ENCODE peak calls at places on chromosomes 12 and 14, in seven cellular contexts. P, K, J, E, M, L and R are unnamed samples.

GRCh38 chr12:103353913-103354312 is 141.9 kb downstream of the C12orf42 start:
- DNase-seq in P (no peak), K (no peak), J (no peak), E (no peak), M (no peak), L (no peak), R (no peak)

GRCh38 chr12:125079943-125080645 is 14.9 kb downstream of the AACS start:
- DNase-seq in P (no peak), K (peak; percentile 56), J (no peak), E (no peak), M (no peak), L (no peak), R (no peak)

GRCh38 chr12:50401383-50402155 is 884 bp downstream of the LARP4 start:
- DNase-seq in P (peak; percentile 65), K (peak; percentile 58), J (no peak), E (no peak), M (no peak), L (no peak), R (peak; percentile 13)

GRCh38 chr12:123471374-123472068 is 13.6 kb downstream of the SNRNP35 start:
- DNase-seq in P (no peak), K (no peak), J (no peak), E (no peak), M (no peak), L (no peak), R (no peak)

GRCh38 chr14:27845902-27846301 is 920.7 kb upstream of the FOXG1 start:
- DNase-seq in P (no peak), K (no peak), J (no peak), E (no peak), M (no peak), L (no peak), R (no peak)

GRCh38 chr14:88825078-88825458 is 617 bp downstream of the TTC8 start:
- DNase-seq in P (no peak), K (no peak), J (no peak), E (no peak), M (no peak), L (no peak), R (no peak)

GRCh38 chr12:105698047-105698446 is 367.6 kb downstream of the C12orf75 start:
- DNase-seq in P (no peak), K (no peak), J (no peak), E (no peak), M (no peak), L (no peak), R (no peak)

GRCh38 chr12:52063986-52064649 is 5.7 kb upstream of the ATG101 start:
- DNase-seq in P (no peak), K (no peak), J (no peak), E (no peak), M (no peak), L (no peak), R (peak; percentile 39)

DNA sequence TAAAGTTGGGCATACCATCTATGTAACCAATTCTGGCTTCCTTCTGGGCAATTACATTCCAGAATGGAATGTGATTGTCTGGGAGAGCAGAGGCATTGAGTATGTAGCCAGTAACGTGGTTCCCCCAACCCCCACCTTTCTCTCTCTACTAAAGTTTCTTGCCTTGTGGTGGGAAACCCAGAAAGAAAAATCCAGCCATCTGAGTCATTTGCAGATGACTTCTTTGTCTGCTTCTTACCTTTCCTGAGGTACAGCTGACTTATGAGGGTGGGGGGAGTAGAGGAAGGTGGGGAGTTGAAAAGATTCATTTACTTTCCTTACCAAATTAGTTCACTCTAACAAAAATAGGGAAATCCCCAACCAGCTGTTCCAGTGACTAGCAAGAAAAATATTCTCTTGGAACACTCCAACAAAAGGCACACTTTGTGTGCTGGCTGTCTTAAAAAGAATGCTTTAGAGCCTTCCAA is 112.1 kb upstream of the FRMD6 start:
- DNase-seq in P (no peak), K (no peak), J (no peak), E (no peak), M (no peak), L (no peak), R (no peak)
- H3K27ac ChIP-seq in P (no peak overlapping the region), K (no peak overlapping the region), J (no peak overlapping the region), E (peak overlapping the region; percentile 10), M (no peak overlapping the region), L (no peak overlapping the region), R (no peak overlapping the region)

GRCh38 chr12:9827209-9827888 is at the start of gene KLRF1:
- DNase-seq in P (no peak), K (no peak), J (no peak), E (no peak), M (no peak), L (no peak), R (no peak)
- H3K4me1 ChIP-seq in P (no peaks in the 10 kb centered on the region), K (no peaks in the 10 kb centered on the region), J (no peaks in the 10 kb centered on the region), E (no peaks in the 10 kb centered on the region), M (no peaks in the 10 kb centered on the region), L (no peaks in the 10 kb centered on the region), R (no peaks in the 10 kb centered on the region)

DNA sequence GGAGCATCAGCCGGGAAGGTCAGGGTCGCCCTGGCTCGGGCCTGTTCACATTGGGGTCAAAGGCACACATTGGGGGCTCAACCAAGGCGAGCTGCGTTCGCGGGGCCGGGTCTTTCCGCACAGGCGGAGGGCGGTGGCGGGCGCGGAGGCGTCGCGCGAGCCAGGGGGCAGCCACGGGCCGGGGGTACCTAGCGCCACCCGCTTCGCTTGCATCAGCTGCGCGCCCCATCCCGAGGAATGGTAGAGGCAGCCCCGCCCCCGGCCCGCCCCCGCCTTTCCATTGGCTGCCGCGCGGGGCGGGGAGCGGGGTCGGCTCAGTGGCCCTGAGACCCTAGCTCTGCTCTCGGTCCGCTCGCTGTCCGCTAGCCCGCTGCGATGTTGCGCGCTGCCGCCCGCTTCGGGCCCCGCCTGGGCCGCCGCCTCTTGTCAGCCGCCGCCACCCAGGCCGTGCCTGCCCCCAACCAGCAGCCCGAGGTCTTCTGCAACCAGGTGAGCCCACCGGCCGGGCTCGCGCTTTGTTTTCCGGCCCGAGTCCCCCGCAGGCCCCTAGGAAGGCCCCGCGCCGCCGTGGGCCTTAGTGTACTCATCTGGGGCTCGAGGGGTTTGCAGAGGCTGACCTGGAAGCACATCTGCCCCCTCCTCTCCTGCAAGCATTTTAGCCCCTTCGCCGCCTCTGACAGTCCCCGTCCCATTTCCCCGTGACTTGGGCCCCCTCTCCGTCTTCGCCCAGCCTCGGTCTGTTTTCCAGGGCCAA is at the start of gene ALDH2:
- DNase-seq in P (peak; percentile 81), K (peak; percentile 88), J (peak; percentile 6), E (peak; percentile 88), M (peak; percentile 99), L (peak; percentile 83), R (peak; percentile 84)
- TF ChIP-seq POLR2AphosphoS5 in P (peak; percentile 73), K (peak; percentile 73), J (peak; percentile 83), E (peak; percentile 65), M (no peak), L (peak; percentile 96), R (peak; percentile 95)

GRCh38 chr12:87820524-87821194 is 208.5 kb downstream of the C12orf50 start:
- DNase-seq in P (no peak), K (no peak), J (peak; percentile 64), E (no peak), M (no peak), L (no peak), R (no peak)
- H3K27ac ChIP-seq in P (no peak overlapping the region), K (no peak overlapping the region), J (no peak overlapping the region), E (no peak overlapping the region), M (no peak overlapping the region), L (no peak overlapping the region), R (no peak overlapping the region)

GRCh38 chr14:101626331-101626730 is 65.0 kb downstream of the DIO3 start:
- DNase-seq in P (no peak), K (no peak), J (no peak), E (no peak), M (no peak), L (no peak), R (no peak)
- H3K4me1 ChIP-seq in P (no peaks in the 10 kb centered on the region), K (peaks cover 12% of the 10 kb centered on the region), J (peaks cover 9% of the 10 kb centered on the region), E (peaks cover 2% of the 10 kb centered on the region), M (peaks cover 6% of the 10 kb centered on the region), L (peaks cover 14% of the 10 kb centered on the region), R (peaks cover 3% of the 10 kb centered on the region)

GRCh38 chr12:56484566-56484965 is 3.4 kb downstream of the GLS2 start:
- DNase-seq in P (no peak), K (no peak), J (no peak), E (no peak), M (no peak), L (no peak), R (no peak)

GRCh38 chr12:56488041-56488955 is at the start of gene GLS2:
- DNase-seq in P (peak; percentile 81), K (peak; percentile 82), J (no peak), E (peak; percentile 89), M (peak; percentile 58), L (peak; percentile 80), R (peak; percentile 80)

GRCh38 chr12:56486694-56487093 is 1.3 kb downstream of the GLS2 start:
- DNase-seq in P (no peak), K (no peak), J (no peak), E (no peak), M (no peak), L (no peak), R (no peak)

GRCh38 chr12:56487448-56488040 is 417 bp downstream of the GLS2 start:
- DNase-seq in P (peak; percentile 17), K (peak; percentile 46), J (no peak), E (peak; percentile 83), M (no peak), L (peak; percentile 52), R (peak; percentile 52)
- TF ChIP-seq POLR2AphosphoS5 in P (no peak), K (no peak), J (no peak), E (peak; percentile 35), M (no peak), L (no peak), R (no peak)

GRCh38 chr14:64562432-64562831 is 12.7 kb downstream of the PPP1R36 start:
- DNase-seq in P (no peak), K (no peak), J (no peak), E (no peak), M (no peak), L (no peak), R (no peak)

GRCh38 chr14:64569108-64570045 is 19.6 kb downstream of the PPP1R36 start:
- DNase-seq in P (no peak), K (no peak), J (peak; percentile 62), E (no peak), M (no peak), L (peak; percentile 53), R (peak; percentile 26)

GRCh38 chr14:64563696-64564095 is 13.9 kb downstream of the PPP1R36 start:
- DNase-seq in P (no peak), K (no peak), J (no peak), E (no peak), M (no peak), L (no peak), R (no peak)

GRCh38 chr14:64561631-64562030 is 11.9 kb downstream of the PPP1R36 start:
- DNase-seq in P (no peak), K (no peak), J (no peak), E (no peak), M (no peak), L (no peak), R (no peak)

GRCh38 chr14:64566651-64567122 is 16.9 kb downstream of the PPP1R36 start:
- DNase-seq in P (no peak), K (no peak), J (no peak), E (no peak), M (no peak), L (no peak), R (no peak)
- H3K27ac ChIP-seq in P (no peak overlapping the region), K (no peak overlapping the region), J (no peak overlapping the region), E (no peak overlapping the region), M (no peak overlapping the region), L (no peak overlapping the region), R (peak overlapping the region; percentile 54)

DNA sequence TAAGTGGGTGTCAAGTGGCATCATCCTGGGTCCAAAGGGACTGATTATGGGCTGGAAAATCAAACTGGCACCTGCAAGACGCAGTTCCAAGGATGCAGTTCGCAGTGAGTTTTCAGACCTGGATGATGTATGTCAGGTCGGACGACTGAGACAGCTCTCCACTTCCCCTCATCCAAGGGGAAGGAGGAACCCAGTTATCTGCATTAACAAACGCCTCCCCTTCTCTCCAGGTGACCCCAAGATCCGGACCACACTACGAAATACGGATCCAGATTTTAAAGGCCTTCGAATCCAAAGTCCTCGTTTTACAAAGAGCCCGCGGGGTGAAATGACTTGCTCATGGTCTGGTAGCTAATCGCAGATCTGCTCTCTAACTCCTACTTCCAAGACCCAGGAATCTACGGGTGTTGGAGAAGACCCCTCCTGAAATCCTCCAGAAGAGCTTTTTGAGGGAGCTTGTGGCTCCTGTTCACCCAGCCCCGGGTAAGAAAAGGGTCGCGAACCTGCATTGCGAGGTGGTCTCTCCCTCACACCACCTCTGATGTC is 460 bp upstream of the SYNE2 start:
- DNase-seq in P (no peak), K (peak; percentile 30), J (no peak), E (no peak), M (no peak), L (no peak), R (no peak)
- H3K4me1 ChIP-seq in P (no peaks in the 10 kb centered on the region), K (peaks cover 28% of the 10 kb centered on the region), J (peaks cover 21% of the 10 kb centered on the region), E (peaks cover 2% of the 10 kb centered on the region), M (no peaks in the 10 kb centered on the region), L (peaks cover 36% of the 10 kb centered on the region), R (peaks cover 6% of the 10 kb centered on the region)